ENCODE peak calls at places on chromosomes 2 and 18, in seven cellular contexts. One of them, this sample, is unnamed.

GRCh38 chr2:69143726-69144360 is 130.9 kb downstream of the ANTXR1 start:
- DNase-seq in NCI-H510A treated with DMSO at 0.1 percent for 48 hours: no peak
- DNase-seq in ELF-1: peak
- DNase-seq in AG08396: no peak
- DNase-seq in CD4-positive, alpha-beta memory T cell: no peak
- DNase-seq in upper lobe of right lung: no peak
- DNase-seq in thoracic aorta: no peak
- DNase-seq in this sample: no peak

GRCh38 chr2:120511546-120512320 is 165.8 kb downstream of the INHBB start:
- DNase-seq in NCI-H510A treated with DMSO at 0.1 percent for 48 hours: no peak
- DNase-seq in ELF-1: no peak
- DNase-seq in AG08396: no peak
- DNase-seq in CD4-positive, alpha-beta memory T cell: no peak
- DNase-seq in upper lobe of right lung: no peak
- DNase-seq in thoracic aorta: no peak
- DNase-seq in this sample: no peak

GRCh38 chr2:22929998-22930397 is 455.0 kb upstream of the KLHL29 start:
- DNase-seq in NCI-H510A treated with DMSO at 0.1 percent for 48 hours: no peak
- DNase-seq in ELF-1: no peak
- DNase-seq in AG08396: no peak
- DNase-seq in CD4-positive, alpha-beta memory T cell: no peak
- DNase-seq in upper lobe of right lung: no peak
- DNase-seq in thoracic aorta: no peak
- DNase-seq in this sample: no peak

GRCh38 chr18:2985628-2986027 is 27.3 kb downstream of the LPIN2 start:
- DNase-seq in NCI-H510A treated with DMSO at 0.1 percent for 48 hours: no peak
- DNase-seq in ELF-1: no peak
- DNase-seq in AG08396: no peak
- DNase-seq in CD4-positive, alpha-beta memory T cell: peak
- DNase-seq in upper lobe of right lung: no peak
- DNase-seq in thoracic aorta: no peak
- DNase-seq in this sample: peak

GRCh38 chr2:121944072-121944829 is 188.8 kb downstream of the TSN start:
- DNase-seq in NCI-H510A treated with DMSO at 0.1 percent for 48 hours: no peak
- DNase-seq in ELF-1: no peak
- DNase-seq in AG08396: peak
- DNase-seq in CD4-positive, alpha-beta memory T cell: no peak
- DNase-seq in upper lobe of right lung: no peak
- DNase-seq in thoracic aorta: no peak
- DNase-seq in this sample: no peak

GRCh38 chr2:197306691-197307030 is 3.9 kb downstream of the ANKRD44 start:
- DNase-seq in NCI-H510A treated with DMSO at 0.1 percent for 48 hours: peak
- DNase-seq in ELF-1: no peak
- DNase-seq in AG08396: no peak
- DNase-seq in CD4-positive, alpha-beta memory T cell: peak
- DNase-seq in upper lobe of right lung: peak
- DNase-seq in thoracic aorta: peak
- DNase-seq in this sample: no peak

GRCh38 chr2:64654063-64654811 is 524 bp upstream of the SERTAD2 start:
- DNase-seq in NCI-H510A treated with DMSO at 0.1 percent for 48 hours: peak
- DNase-seq in ELF-1: peak
- DNase-seq in AG08396: peak
- DNase-seq in CD4-positive, alpha-beta memory T cell: peak
- DNase-seq in upper lobe of right lung: peak
- DNase-seq in thoracic aorta: peak
- DNase-seq in this sample: peak

GRCh38 chr2:234502919-234503285 is 6.0 kb upstream of the ARL4C start:
- DNase-seq in NCI-H510A treated with DMSO at 0.1 percent for 48 hours: no peak
- DNase-seq in ELF-1: no peak
- DNase-seq in AG08396: no peak
- DNase-seq in CD4-positive, alpha-beta memory T cell: no peak
- DNase-seq in upper lobe of right lung: no peak
- DNase-seq in thoracic aorta: no peak
- DNase-seq in this sample: no peak

GRCh38 chr18:27901424-27902226 is 275.3 kb downstream of the CDH2 start:
- DNase-seq in NCI-H510A treated with DMSO at 0.1 percent for 48 hours: no peak
- DNase-seq in ELF-1: no peak
- DNase-seq in AG08396: no peak
- DNase-seq in CD4-positive, alpha-beta memory T cell: no peak
- DNase-seq in upper lobe of right lung: no peak
- DNase-seq in thoracic aorta: no peak
- DNase-seq in this sample: no peak

GRCh38 chr2:45128580-45128997 is 119.3 kb upstream of the SIX2 start:
- DNase-seq in NCI-H510A treated with DMSO at 0.1 percent for 48 hours: no peak
- DNase-seq in ELF-1: no peak
- DNase-seq in AG08396: peak
- DNase-seq in CD4-positive, alpha-beta memory T cell: no peak
- DNase-seq in upper lobe of right lung: no peak
- DNase-seq in thoracic aorta: no peak
- DNase-seq in this sample: peak

GRCh38 chr18:79898952-79899608 is 52.4 kb downstream of the SLC66A2 start:
- DNase-seq in NCI-H510A treated with DMSO at 0.1 percent for 48 hours: no peak
- DNase-seq in ELF-1: no peak
- DNase-seq in AG08396: no peak
- DNase-seq in CD4-positive, alpha-beta memory T cell: no peak
- DNase-seq in upper lobe of right lung: peak
- DNase-seq in thoracic aorta: no peak
- DNase-seq in this sample: no peak

GRCh38 chr2:149094217-149095015 is 55.9 kb downstream of the LYPD6B start:
- DNase-seq in NCI-H510A treated with DMSO at 0.1 percent for 48 hours: no peak
- DNase-seq in ELF-1: no peak
- DNase-seq in AG08396: no peak
- DNase-seq in CD4-positive, alpha-beta memory T cell: no peak
- DNase-seq in upper lobe of right lung: no peak
- DNase-seq in thoracic aorta: no peak
- DNase-seq in this sample: no peak

GRCh38 chr2:65402339-65402738 is 30.1 kb downstream of the SPRED2 start:
- DNase-seq in NCI-H510A treated with DMSO at 0.1 percent for 48 hours: no peak
- DNase-seq in ELF-1: no peak
- DNase-seq in AG08396: no peak
- DNase-seq in CD4-positive, alpha-beta memory T cell: no peak
- DNase-seq in upper lobe of right lung: no peak
- DNase-seq in thoracic aorta: no peak
- DNase-seq in this sample: no peak

GRCh38 chr2:173370198-173370597 is 15.5 kb downstream of the CDCA7 start:
- DNase-seq in NCI-H510A treated with DMSO at 0.1 percent for 48 hours: no peak
- DNase-seq in ELF-1: no peak
- DNase-seq in AG08396: no peak
- DNase-seq in CD4-positive, alpha-beta memory T cell: no peak
- DNase-seq in upper lobe of right lung: no peak
- DNase-seq in thoracic aorta: no peak
- DNase-seq in this sample: no peak

GRCh38 chr2:157172866-157173578 is 84.5 kb upstream of the GALNT5 start:
- DNase-seq in NCI-H510A treated with DMSO at 0.1 percent for 48 hours: no peak
- DNase-seq in ELF-1: no peak
- DNase-seq in AG08396: no peak
- DNase-seq in CD4-positive, alpha-beta memory T cell: no peak
- DNase-seq in upper lobe of right lung: no peak
- DNase-seq in thoracic aorta: no peak
- DNase-seq in this sample: no peak

GRCh38 chr18:74682998-74683311 is 85.3 kb downstream of the ZNF407 start:
- DNase-seq in NCI-H510A treated with DMSO at 0.1 percent for 48 hours: no peak
- DNase-seq in ELF-1: no peak
- DNase-seq in AG08396: no peak
- DNase-seq in CD4-positive, alpha-beta memory T cell: no peak
- DNase-seq in upper lobe of right lung: no peak
- DNase-seq in thoracic aorta: no peak
- DNase-seq in this sample: no peak

GRCh38 chr2:159096896-159097295 is 128.5 kb downstream of the TANC1 start:
- DNase-seq in NCI-H510A treated with DMSO at 0.1 percent for 48 hours: no peak
- DNase-seq in ELF-1: no peak
- DNase-seq in AG08396: no peak
- DNase-seq in CD4-positive, alpha-beta memory T cell: no peak
- DNase-seq in upper lobe of right lung: no peak
- DNase-seq in thoracic aorta: no peak
- DNase-seq in this sample: no peak

GRCh38 chr2:241675885-241676284 is 10.7 kb downstream of the DTYMK start:
- DNase-seq in NCI-H510A treated with DMSO at 0.1 percent for 48 hours: no peak
- DNase-seq in ELF-1: no peak
- DNase-seq in AG08396: no peak
- DNase-seq in CD4-positive, alpha-beta memory T cell: no peak
- DNase-seq in upper lobe of right lung: no peak
- DNase-seq in thoracic aorta: no peak
- DNase-seq in this sample: no peak

GRCh38 chr2:240925576-240926515 is 19.7 kb downstream of the CROCC2 start:
- DNase-seq in NCI-H510A treated with DMSO at 0.1 percent for 48 hours: no peak
- DNase-seq in ELF-1: peak
- DNase-seq in AG08396: no peak
- DNase-seq in CD4-positive, alpha-beta memory T cell: peak
- DNase-seq in upper lobe of right lung: peak
- DNase-seq in thoracic aorta: no peak
- DNase-seq in this sample: peak

GRCh38 chr18:2526320-2526719 is 45.0 kb downstream of the METTL4 start:
- DNase-seq in NCI-H510A treated with DMSO at 0.1 percent for 48 hours: peak
- DNase-seq in ELF-1: no peak
- DNase-seq in AG08396: no peak
- DNase-seq in CD4-positive, alpha-beta memory T cell: no peak
- DNase-seq in upper lobe of right lung: no peak
- DNase-seq in thoracic aorta: no peak
- DNase-seq in this sample: no peak

GRCh38 chr2:20486571-20486970 is 39.7 kb downstream of the RHOB start:
- DNase-seq in NCI-H510A treated with DMSO at 0.1 percent for 48 hours: no peak
- DNase-seq in ELF-1: no peak
- DNase-seq in AG08396: no peak
- DNase-seq in CD4-positive, alpha-beta memory T cell: no peak
- DNase-seq in upper lobe of right lung: no peak
- DNase-seq in thoracic aorta: no peak
- DNase-seq in this sample: no peak

GRCh38 chr2:30927561-30928075 is 120.4 kb upstream of the CAPN13 start:
- DNase-seq in NCI-H510A treated with DMSO at 0.1 percent for 48 hours: no peak
- DNase-seq in ELF-1: no peak
- DNase-seq in AG08396: no peak
- DNase-seq in CD4-positive, alpha-beta memory T cell: no peak
- DNase-seq in upper lobe of right lung: no peak
- DNase-seq in thoracic aorta: no peak
- DNase-seq in this sample: no peak

GRCh38 chr2:120422761-120423160 is 76.8 kb downstream of the INHBB start:
- DNase-seq in NCI-H510A treated with DMSO at 0.1 percent for 48 hours: no peak
- DNase-seq in ELF-1: no peak
- DNase-seq in AG08396: no peak
- DNase-seq in CD4-positive, alpha-beta memory T cell: no peak
- DNase-seq in upper lobe of right lung: peak
- DNase-seq in thoracic aorta: no peak
- DNase-seq in this sample: no peak

GRCh38 chr2:69695850-69696216 is 46.1 kb upstream of the ANXA4 start:
- DNase-seq in NCI-H510A treated with DMSO at 0.1 percent for 48 hours: no peak
- DNase-seq in ELF-1: no peak
- DNase-seq in AG08396: no peak
- DNase-seq in CD4-positive, alpha-beta memory T cell: no peak
- DNase-seq in upper lobe of right lung: no peak
- DNase-seq in thoracic aorta: no peak
- DNase-seq in this sample: no peak

GRCh38 chr2:14189929-14190328 is 442.6 kb upstream of the LRATD1 start:
- DNase-seq in NCI-H510A treated with DMSO at 0.1 percent for 48 hours: no peak
- DNase-seq in ELF-1: no peak
- DNase-seq in AG08396: no peak
- DNase-seq in CD4-positive, alpha-beta memory T cell: no peak
- DNase-seq in upper lobe of right lung: no peak
- DNase-seq in thoracic aorta: no peak
- DNase-seq in this sample: no peak

GRCh38 chr2:68336192-68336591 is 16.4 kb upstream of the CNRIP1 start:
- DNase-seq in NCI-H510A treated with DMSO at 0.1 percent for 48 hours: no peak
- DNase-seq in ELF-1: no peak
- DNase-seq in AG08396: peak
- DNase-seq in CD4-positive, alpha-beta memory T cell: no peak
- DNase-seq in upper lobe of right lung: no peak
- DNase-seq in thoracic aorta: no peak
- DNase-seq in this sample: peak

GRCh38 chr2:54191361-54192130 is 64.5 kb downstream of the TSPYL6 start:
- DNase-seq in NCI-H510A treated with DMSO at 0.1 percent for 48 hours: no peak
- DNase-seq in ELF-1: no peak
- DNase-seq in AG08396: no peak
- DNase-seq in CD4-positive, alpha-beta memory T cell: no peak
- DNase-seq in upper lobe of right lung: no peak
- DNase-seq in thoracic aorta: no peak
- DNase-seq in this sample: no peak

GRCh38 chr2:14427982-14428567 is 204.4 kb upstream of the LRATD1 start:
- DNase-seq in NCI-H510A treated with DMSO at 0.1 percent for 48 hours: no peak
- DNase-seq in ELF-1: no peak
- DNase-seq in AG08396: peak
- DNase-seq in CD4-positive, alpha-beta memory T cell: no peak
- DNase-seq in upper lobe of right lung: no peak
- DNase-seq in thoracic aorta: no peak
- DNase-seq in this sample: no peak

GRCh38 chr18:58792086-58792485 is 72.6 kb upstream of the ZNF532 start:
- DNase-seq in NCI-H510A treated with DMSO at 0.1 percent for 48 hours: no peak
- DNase-seq in ELF-1: no peak
- DNase-seq in AG08396: no peak
- DNase-seq in CD4-positive, alpha-beta memory T cell: no peak
- DNase-seq in upper lobe of right lung: no peak
- DNase-seq in thoracic aorta: no peak
- DNase-seq in this sample: peak

GRCh38 chr2:46481541-46482193 is 2.3 kb downstream of the TMEM247 start:
- DNase-seq in NCI-H510A treated with DMSO at 0.1 percent for 48 hours: peak
- DNase-seq in ELF-1: no peak
- DNase-seq in AG08396: peak
- DNase-seq in CD4-positive, alpha-beta memory T cell: no peak
- DNase-seq in upper lobe of right lung: no peak
- DNase-seq in thoracic aorta: no peak
- DNase-seq in this sample: no peak

GRCh38 chr2:20141056-20141762 is 83.7 kb downstream of the SDC1 start:
- DNase-seq in NCI-H510A treated with DMSO at 0.1 percent for 48 hours: no peak
- DNase-seq in ELF-1: peak
- DNase-seq in AG08396: peak
- DNase-seq in CD4-positive, alpha-beta memory T cell: no peak
- DNase-seq in upper lobe of right lung: peak
- DNase-seq in thoracic aorta: peak
- DNase-seq in this sample: peak

GRCh38 chr2:157785200-157785599 is 90.9 kb downstream of the ACVR1 start:
- DNase-seq in NCI-H510A treated with DMSO at 0.1 percent for 48 hours: no peak
- DNase-seq in ELF-1: no peak
- DNase-seq in AG08396: no peak
- DNase-seq in CD4-positive, alpha-beta memory T cell: no peak
- DNase-seq in upper lobe of right lung: no peak
- DNase-seq in thoracic aorta: no peak
- DNase-seq in this sample: peak

This sample was measured in Calu3.